ENCODE peak calls at places on chromosomes 6 and 20, in six cellular contexts. One of them, this sample, is unnamed.
A peak's percentile ranks its signal among the peaks of the same experiment; 100 is the strongest.

GRCh38 chr6:47653706-47654105 is 44.7 kb upstream of the ADGRF4 start:
- DNase-seq in stimulated activated CD8-positive, alpha-beta memory T cell treated with anti-CD3 and anti-CD28 coated beads, Interleukin-15, amount 100 ng/mL, for 24 hours: no peak
- DNase-seq in HFFc6: no peak
- DNase-seq in epithelial cell of prostate: no peak
- DNase-seq in NCI-H1694 treated with DMSO at 0.1 percent for 48 hours: no peak
- DNase-seq in psoas muscle: no peak
- DNase-seq in this sample: no peak

GRCh38 chr6:33164665-33165373 is 27.4 kb downstream of the COL11A2 start:
- DNase-seq in stimulated activated CD8-positive, alpha-beta memory T cell treated with anti-CD3 and anti-CD28 coated beads, Interleukin-15, amount 100 ng/mL, for 24 hours: no peak
- DNase-seq in HFFc6: no peak
- DNase-seq in epithelial cell of prostate: no peak
- DNase-seq in NCI-H1694 treated with DMSO at 0.1 percent for 48 hours: no peak
- DNase-seq in psoas muscle: no peak
- DNase-seq in this sample: no peak

GRCh38 chr20:52768649-52769048 is 203.5 kb upstream of the TSHZ2 start:
- DNase-seq in stimulated activated CD8-positive, alpha-beta memory T cell treated with anti-CD3 and anti-CD28 coated beads, Interleukin-15, amount 100 ng/mL, for 24 hours: no peak
- DNase-seq in HFFc6: no peak
- DNase-seq in epithelial cell of prostate: no peak
- DNase-seq in NCI-H1694 treated with DMSO at 0.1 percent for 48 hours: no peak
- DNase-seq in psoas muscle: no peak
- DNase-seq in this sample: no peak

GRCh38 chr6:150269130-150269856 is 99.5 kb upstream of the IYD start:
- DNase-seq in stimulated activated CD8-positive, alpha-beta memory T cell treated with anti-CD3 and anti-CD28 coated beads, Interleukin-15, amount 100 ng/mL, for 24 hours: no peak
- DNase-seq in HFFc6: no peak
- DNase-seq in epithelial cell of prostate: no peak
- DNase-seq in NCI-H1694 treated with DMSO at 0.1 percent for 48 hours: no peak
- DNase-seq in psoas muscle: no peak
- DNase-seq in this sample: no peak

GRCh38 chr20:39829255-39829654 is 859.8 kb downstream of the MAFB start:
- DNase-seq in stimulated activated CD8-positive, alpha-beta memory T cell treated with anti-CD3 and anti-CD28 coated beads, Interleukin-15, amount 100 ng/mL, for 24 hours: no peak
- DNase-seq in HFFc6: no peak
- DNase-seq in epithelial cell of prostate: no peak
- DNase-seq in NCI-H1694 treated with DMSO at 0.1 percent for 48 hours: peak; percentile 2
- DNase-seq in psoas muscle: no peak
- DNase-seq in this sample: no peak

GRCh38 chr6:40947876-40948514 is 91.0 kb downstream of the UNC5CL start:
- DNase-seq in stimulated activated CD8-positive, alpha-beta memory T cell treated with anti-CD3 and anti-CD28 coated beads, Interleukin-15, amount 100 ng/mL, for 24 hours: no peak
- DNase-seq in HFFc6: peak; percentile 83
- DNase-seq in epithelial cell of prostate: no peak
- DNase-seq in NCI-H1694 treated with DMSO at 0.1 percent for 48 hours: no peak
- DNase-seq in psoas muscle: no peak
- DNase-seq in this sample: no peak

GRCh38 chr6:128464790-128465189 is 55.6 kb downstream of the PTPRK start:
- DNase-seq in stimulated activated CD8-positive, alpha-beta memory T cell treated with anti-CD3 and anti-CD28 coated beads, Interleukin-15, amount 100 ng/mL, for 24 hours: no peak
- DNase-seq in HFFc6: no peak
- DNase-seq in epithelial cell of prostate: no peak
- DNase-seq in NCI-H1694 treated with DMSO at 0.1 percent for 48 hours: no peak
- DNase-seq in psoas muscle: no peak
- DNase-seq in this sample: no peak

GRCh38 chr20:19820520-19821211 is 62.6 kb downstream of the RIN2 start:
- DNase-seq in stimulated activated CD8-positive, alpha-beta memory T cell treated with anti-CD3 and anti-CD28 coated beads, Interleukin-15, amount 100 ng/mL, for 24 hours: no peak
- DNase-seq in HFFc6: no peak
- DNase-seq in epithelial cell of prostate: no peak
- DNase-seq in NCI-H1694 treated with DMSO at 0.1 percent for 48 hours: peak; percentile 51
- DNase-seq in psoas muscle: no peak
- DNase-seq in this sample: no peak

GRCh38 chr20:62437985-62438384 is 10.6 kb upstream of the RBBP8NL start:
- DNase-seq in stimulated activated CD8-positive, alpha-beta memory T cell treated with anti-CD3 and anti-CD28 coated beads, Interleukin-15, amount 100 ng/mL, for 24 hours: no peak
- DNase-seq in HFFc6: no peak
- DNase-seq in epithelial cell of prostate: no peak
- DNase-seq in NCI-H1694 treated with DMSO at 0.1 percent for 48 hours: peak; percentile 48
- DNase-seq in psoas muscle: no peak
- DNase-seq in this sample: no peak

GRCh38 chr20:1897486-1897885 is 2.3 kb downstream of the SIRPA start:
- DNase-seq in stimulated activated CD8-positive, alpha-beta memory T cell treated with anti-CD3 and anti-CD28 coated beads, Interleukin-15, amount 100 ng/mL, for 24 hours: no peak
- DNase-seq in HFFc6: no peak
- DNase-seq in epithelial cell of prostate: no peak
- DNase-seq in NCI-H1694 treated with DMSO at 0.1 percent for 48 hours: no peak
- DNase-seq in psoas muscle: no peak
- DNase-seq in this sample: peak; percentile 62

GRCh38 chr6:128271011-128271410 is 249.4 kb downstream of the PTPRK start:
- DNase-seq in stimulated activated CD8-positive, alpha-beta memory T cell treated with anti-CD3 and anti-CD28 coated beads, Interleukin-15, amount 100 ng/mL, for 24 hours: no peak
- DNase-seq in HFFc6: no peak
- DNase-seq in epithelial cell of prostate: no peak
- DNase-seq in NCI-H1694 treated with DMSO at 0.1 percent for 48 hours: no peak
- DNase-seq in psoas muscle: no peak
- DNase-seq in this sample: no peak

GRCh38 chr6:128336436-128337095 is 183.8 kb downstream of the PTPRK start:
- DNase-seq in stimulated activated CD8-positive, alpha-beta memory T cell treated with anti-CD3 and anti-CD28 coated beads, Interleukin-15, amount 100 ng/mL, for 24 hours: no peak
- DNase-seq in HFFc6: peak; percentile 48
- DNase-seq in epithelial cell of prostate: no peak
- DNase-seq in NCI-H1694 treated with DMSO at 0.1 percent for 48 hours: no peak
- DNase-seq in psoas muscle: no peak
- DNase-seq in this sample: no peak

GRCh38 chr20:21100590-21101452 is 5.3 kb downstream of the LINC00237 start:
- DNase-seq in stimulated activated CD8-positive, alpha-beta memory T cell treated with anti-CD3 and anti-CD28 coated beads, Interleukin-15, amount 100 ng/mL, for 24 hours: no peak
- DNase-seq in HFFc6: no peak
- DNase-seq in epithelial cell of prostate: no peak
- DNase-seq in NCI-H1694 treated with DMSO at 0.1 percent for 48 hours: no peak
- DNase-seq in psoas muscle: no peak
- DNase-seq in this sample: no peak

GRCh38 chr6:5457036-5457435 is 195.7 kb downstream of the FARS2 start:
- DNase-seq in stimulated activated CD8-positive, alpha-beta memory T cell treated with anti-CD3 and anti-CD28 coated beads, Interleukin-15, amount 100 ng/mL, for 24 hours: no peak
- DNase-seq in HFFc6: no peak
- DNase-seq in epithelial cell of prostate: peak; percentile 37
- DNase-seq in NCI-H1694 treated with DMSO at 0.1 percent for 48 hours: no peak
- DNase-seq in psoas muscle: peak; percentile 89
- DNase-seq in this sample: no peak

GRCh38 chr6:44341095-44341890 is 1.2 kb upstream of the SPATS1 start:
- DNase-seq in stimulated activated CD8-positive, alpha-beta memory T cell treated with anti-CD3 and anti-CD28 coated beads, Interleukin-15, amount 100 ng/mL, for 24 hours: no peak
- DNase-seq in HFFc6: no peak
- DNase-seq in epithelial cell of prostate: no peak
- DNase-seq in NCI-H1694 treated with DMSO at 0.1 percent for 48 hours: no peak
- DNase-seq in psoas muscle: no peak
- DNase-seq in this sample: no peak

GRCh38 chr6:25288518-25288917 is 9.3 kb downstream of the CARMIL1 start:
- DNase-seq in stimulated activated CD8-positive, alpha-beta memory T cell treated with anti-CD3 and anti-CD28 coated beads, Interleukin-15, amount 100 ng/mL, for 24 hours: no peak
- DNase-seq in HFFc6: no peak
- DNase-seq in epithelial cell of prostate: no peak
- DNase-seq in NCI-H1694 treated with DMSO at 0.1 percent for 48 hours: no peak
- DNase-seq in psoas muscle: no peak
- DNase-seq in this sample: no peak

GRCh38 chr6:107021786-107022185 is 6.2 kb upstream of the MTRES1 start:
- DNase-seq in stimulated activated CD8-positive, alpha-beta memory T cell treated with anti-CD3 and anti-CD28 coated beads, Interleukin-15, amount 100 ng/mL, for 24 hours: no peak
- DNase-seq in HFFc6: no peak
- DNase-seq in epithelial cell of prostate: no peak
- DNase-seq in NCI-H1694 treated with DMSO at 0.1 percent for 48 hours: no peak
- DNase-seq in psoas muscle: no peak
- DNase-seq in this sample: no peak

GRCh38 chr20:9966966-9967365 is 67.8 kb upstream of the ANKEF1 start:
- DNase-seq in stimulated activated CD8-positive, alpha-beta memory T cell treated with anti-CD3 and anti-CD28 coated beads, Interleukin-15, amount 100 ng/mL, for 24 hours: no peak
- DNase-seq in HFFc6: no peak
- DNase-seq in epithelial cell of prostate: no peak
- DNase-seq in NCI-H1694 treated with DMSO at 0.1 percent for 48 hours: no peak
- DNase-seq in psoas muscle: no peak
- DNase-seq in this sample: peak; percentile 37

GRCh38 chr6:18415671-18416340 is 28.7 kb downstream of the RNF144B start:
- DNase-seq in stimulated activated CD8-positive, alpha-beta memory T cell treated with anti-CD3 and anti-CD28 coated beads, Interleukin-15, amount 100 ng/mL, for 24 hours: no peak
- DNase-seq in HFFc6: no peak
- DNase-seq in epithelial cell of prostate: no peak
- DNase-seq in NCI-H1694 treated with DMSO at 0.1 percent for 48 hours: no peak
- DNase-seq in psoas muscle: no peak
- DNase-seq in this sample: no peak

GRCh38 chr6:102118034-102118433 is 724.5 kb downstream of the GRIK2 start:
- DNase-seq in stimulated activated CD8-positive, alpha-beta memory T cell treated with anti-CD3 and anti-CD28 coated beads, Interleukin-15, amount 100 ng/mL, for 24 hours: no peak
- DNase-seq in HFFc6: no peak
- DNase-seq in epithelial cell of prostate: no peak
- DNase-seq in NCI-H1694 treated with DMSO at 0.1 percent for 48 hours: no peak
- DNase-seq in psoas muscle: no peak
- DNase-seq in this sample: no peak

GRCh38 chr6:22227824-22228610 is 68.8 kb downstream of the PRL start:
- DNase-seq in stimulated activated CD8-positive, alpha-beta memory T cell treated with anti-CD3 and anti-CD28 coated beads, Interleukin-15, amount 100 ng/mL, for 24 hours: no peak
- DNase-seq in HFFc6: no peak
- DNase-seq in epithelial cell of prostate: no peak
- DNase-seq in NCI-H1694 treated with DMSO at 0.1 percent for 48 hours: no peak
- DNase-seq in psoas muscle: no peak
- DNase-seq in this sample: no peak

GRCh38 chr6:5201271-5201670 is 59.5 kb downstream of the LYRM4 start:
- DNase-seq in stimulated activated CD8-positive, alpha-beta memory T cell treated with anti-CD3 and anti-CD28 coated beads, Interleukin-15, amount 100 ng/mL, for 24 hours: no peak
- DNase-seq in HFFc6: no peak
- DNase-seq in epithelial cell of prostate: no peak
- DNase-seq in NCI-H1694 treated with DMSO at 0.1 percent for 48 hours: no peak
- DNase-seq in psoas muscle: no peak
- DNase-seq in this sample: peak; percentile 60

GRCh38 chr6:28537509-28538140 is 11.9 kb downstream of the GPX5 start:
- DNase-seq in stimulated activated CD8-positive, alpha-beta memory T cell treated with anti-CD3 and anti-CD28 coated beads, Interleukin-15, amount 100 ng/mL, for 24 hours: no peak
- DNase-seq in HFFc6: no peak
- DNase-seq in epithelial cell of prostate: no peak
- DNase-seq in NCI-H1694 treated with DMSO at 0.1 percent for 48 hours: no peak
- DNase-seq in psoas muscle: no peak
- DNase-seq in this sample: peak; percentile 5

GRCh38 chr6:112910256-112910655 is 563.1 kb downstream of the RFPL4B start:
- DNase-seq in stimulated activated CD8-positive, alpha-beta memory T cell treated with anti-CD3 and anti-CD28 coated beads, Interleukin-15, amount 100 ng/mL, for 24 hours: no peak
- DNase-seq in HFFc6: no peak
- DNase-seq in epithelial cell of prostate: no peak
- DNase-seq in NCI-H1694 treated with DMSO at 0.1 percent for 48 hours: no peak
- DNase-seq in psoas muscle: no peak
- DNase-seq in this sample: no peak

GRCh38 chr20:10306440-10307358 is 88.1 kb downstream of the SNAP25 start:
- DNase-seq in stimulated activated CD8-positive, alpha-beta memory T cell treated with anti-CD3 and anti-CD28 coated beads, Interleukin-15, amount 100 ng/mL, for 24 hours: no peak
- DNase-seq in HFFc6: peak; percentile 77
- DNase-seq in epithelial cell of prostate: no peak
- DNase-seq in NCI-H1694 treated with DMSO at 0.1 percent for 48 hours: no peak
- DNase-seq in psoas muscle: no peak
- DNase-seq in this sample: no peak

GRCh38 chr6:160386869-160387518 is 38.8 kb downstream of the SLC22A3 start:
- DNase-seq in stimulated activated CD8-positive, alpha-beta memory T cell treated with anti-CD3 and anti-CD28 coated beads, Interleukin-15, amount 100 ng/mL, for 24 hours: no peak
- DNase-seq in HFFc6: no peak
- DNase-seq in epithelial cell of prostate: peak; percentile 73
- DNase-seq in NCI-H1694 treated with DMSO at 0.1 percent for 48 hours: no peak
- DNase-seq in psoas muscle: peak; percentile 77
- DNase-seq in this sample: no peak

GRCh38 chr6:104625536-104625935 is 234.2 kb downstream of the HACE1 start:
- DNase-seq in stimulated activated CD8-positive, alpha-beta memory T cell treated with anti-CD3 and anti-CD28 coated beads, Interleukin-15, amount 100 ng/mL, for 24 hours: no peak
- DNase-seq in HFFc6: peak; percentile 17
- DNase-seq in epithelial cell of prostate: peak; percentile 87
- DNase-seq in NCI-H1694 treated with DMSO at 0.1 percent for 48 hours: no peak
- DNase-seq in psoas muscle: no peak
- DNase-seq in this sample: no peak

GRCh38 chr20:59455392-59456341 is 148.7 kb upstream of the PHACTR3 start:
- DNase-seq in stimulated activated CD8-positive, alpha-beta memory T cell treated with anti-CD3 and anti-CD28 coated beads, Interleukin-15, amount 100 ng/mL, for 24 hours: no peak
- DNase-seq in HFFc6: no peak
- DNase-seq in epithelial cell of prostate: no peak
- DNase-seq in NCI-H1694 treated with DMSO at 0.1 percent for 48 hours: no peak
- DNase-seq in psoas muscle: peak; percentile 60
- DNase-seq in this sample: peak; percentile 71

GRCh38 chr20:44211177-44212039 is 837 bp upstream of the OSER1 start:
- DNase-seq in stimulated activated CD8-positive, alpha-beta memory T cell treated with anti-CD3 and anti-CD28 coated beads, Interleukin-15, amount 100 ng/mL, for 24 hours: no peak
- DNase-seq in HFFc6: peak; percentile 28
- DNase-seq in epithelial cell of prostate: no peak
- DNase-seq in NCI-H1694 treated with DMSO at 0.1 percent for 48 hours: no peak
- DNase-seq in psoas muscle: no peak
- DNase-seq in this sample: peak; percentile 36

GRCh38 chr6:80767808-80768207 is 661.3 kb downstream of the BCKDHB start:
- DNase-seq in stimulated activated CD8-positive, alpha-beta memory T cell treated with anti-CD3 and anti-CD28 coated beads, Interleukin-15, amount 100 ng/mL, for 24 hours: no peak
- DNase-seq in HFFc6: peak; percentile 80
- DNase-seq in epithelial cell of prostate: peak; percentile 31
- DNase-seq in NCI-H1694 treated with DMSO at 0.1 percent for 48 hours: no peak
- DNase-seq in psoas muscle: peak; percentile 67
- DNase-seq in this sample: no peak

GRCh38 chr6:7585287-7585930 is 4.6 kb upstream of the SNRNP48 start:
- DNase-seq in stimulated activated CD8-positive, alpha-beta memory T cell treated with anti-CD3 and anti-CD28 coated beads, Interleukin-15, amount 100 ng/mL, for 24 hours: no peak
- DNase-seq in HFFc6: no peak
- DNase-seq in epithelial cell of prostate: no peak
- DNase-seq in NCI-H1694 treated with DMSO at 0.1 percent for 48 hours: no peak
- DNase-seq in psoas muscle: no peak
- DNase-seq in this sample: no peak

GRCh38 chr6:72522735-72523141 is 99.1 kb upstream of the KCNQ5 start:
- DNase-seq in stimulated activated CD8-positive, alpha-beta memory T cell treated with anti-CD3 and anti-CD28 coated beads, Interleukin-15, amount 100 ng/mL, for 24 hours: no peak
- DNase-seq in HFFc6: no peak
- DNase-seq in epithelial cell of prostate: no peak
- DNase-seq in NCI-H1694 treated with DMSO at 0.1 percent for 48 hours: no peak
- DNase-seq in psoas muscle: no peak
- DNase-seq in this sample: no peak

GRCh38 chr6:169803816-169804340 is 52.5 kb downstream of the ERMARD start:
- DNase-seq in stimulated activated CD8-positive, alpha-beta memory T cell treated with anti-CD3 and anti-CD28 coated beads, Interleukin-15, amount 100 ng/mL, for 24 hours: no peak
- DNase-seq in HFFc6: no peak
- DNase-seq in epithelial cell of prostate: no peak
- DNase-seq in NCI-H1694 treated with DMSO at 0.1 percent for 48 hours: no peak
- DNase-seq in psoas muscle: no peak
- DNase-seq in this sample: no peak

GRCh38 chr20:63025534-63026331 is 19.0 kb upstream of the BHLHE23 start:
- DNase-seq in stimulated activated CD8-positive, alpha-beta memory T cell treated with anti-CD3 and anti-CD28 coated beads, Interleukin-15, amount 100 ng/mL, for 24 hours: no peak
- DNase-seq in HFFc6: peak; percentile 11
- DNase-seq in epithelial cell of prostate: peak; percentile 5
- DNase-seq in NCI-H1694 treated with DMSO at 0.1 percent for 48 hours: no peak
- DNase-seq in psoas muscle: peak; percentile 50
- DNase-seq in this sample: peak; percentile 63

This sample was measured in cerebellum.